ENCODE peak calls at places on chromosomes 4 and X, in four cellular contexts. M is HEK293T, Z is EL, V is BE2C. B is an unnamed sample.

GRCh38 chrX:72258174-72258573 is 18.9 kb downstream of the RPS4X start:
- DNase-seq in M (no peak), Z (peak; percentile 81), V (peak; percentile 25), B (peak; percentile 76)

GRCh38 chrX:116961872-116962582 is 499.3 kb upstream of the CT83 start:
- DNase-seq in M (no peak), Z (peak; percentile 0), V (no peak), B (no peak)

GRCh38 chr4:2259036-2259540 is 2.8 kb downstream of the MXD4 start:
- DNase-seq in M (no peak), Z (no peak), V (peak; percentile 11), B (no peak)

GRCh38 chr4:51884606-51885005 is 41.7 kb downstream of the DCUN1D4 start:
- DNase-seq in M (no peak), Z (no peak), V (no peak), B (no peak)

GRCh38 chr4:89724716-89725115 is 112.2 kb downstream of the SNCA start:
- DNase-seq in M (no peak), Z (peak; percentile 77), V (no peak), B (peak; percentile 78)

GRCh38 chr4:30757357-30757756 is 37.2 kb downstream of the PCDH7 start:
- DNase-seq in M (no peak), Z (peak; percentile 74), V (no peak), B (peak; percentile 87)

GRCh38 chr4:146182450-146182849 is 6.9 kb downstream of the LSM6 start:
- DNase-seq in M (no peak), Z (no peak), V (no peak), B (no peak)

GRCh38 chrX:129688097-129688496 is 33.3 kb upstream of the APLN start:
- DNase-seq in M (no peak), Z (no peak), V (no peak), B (no peak)

GRCh38 chrX:129932137-129932791 is 26.3 kb downstream of the UTP14A start:
- DNase-seq in M (peak; percentile 91), Z (peak; percentile 85), V (peak; percentile 88), B (peak; percentile 81)

GRCh38 chr4:92175250-92175649 is 128.5 kb upstream of the GRID2 start:
- DNase-seq in M (no peak), Z (no peak), V (no peak), B (no peak)

GRCh38 chr4:76836860-76837564 is 60.9 kb downstream of the SOWAHB start:
- DNase-seq in M (no peak), Z (no peak), V (no peak), B (no peak)